ENCODE peak calls at places on chromosome 22, in four cellular contexts. P, L, D and M are unnamed samples.

GRCh38 chr22:36252754-36253522 is at the start of gene APOL1:
- DNase-seq in L (peak; percentile 69), P (no peak), D (no peak), M (no peak)

GRCh38 chr22:17808688-17809403 is 34.6 kb upstream of the BID start:
- DNase-seq in L (no peak), D (no peak), P (no peak), M (no peak)

GRCh38 chr22:42489000-42489399 is 30.6 kb downstream of the RRP7A start:
- DNase-seq in L (no peak), P (no peak), D (no peak), M (no peak)

GRCh38 chr22:37079668-37080171 is 28.2 kb downstream of the KCTD17 start:
- DNase-seq in L (peak; percentile 55), P (no peak), D (no peak), M (no peak)

GRCh38 chr22:44455151-44455962 is 42.7 kb downstream of the RTL6 start:
- DNase-seq in P (no peak), L (no peak), D (no peak), M (no peak)

GRCh38 chr22:20748820-20749428 is 25.0 kb upstream of the SERPIND1 start:
- DNase-seq in P (no peak), D (no peak), L (peak; percentile 16), M (no peak)

GRCh38 chr22:35458547-35459422 is 58.8 kb downstream of the MCM5 start:
- DNase-seq in P (no peak), D (no peak), L (no peak), M (no peak)

GRCh38 chr22:45101828-45102227 is 61.9 kb upstream of the NUP50 start:
- DNase-seq in L (peak; percentile 30), P (peak; percentile 59), D (no peak), M (peak; percentile 41)

GRCh38 chr22:33431300-33431699 is 373.1 kb upstream of the SYN3 start:
- DNase-seq in L (no peak), P (no peak), D (no peak), M (no peak)

GRCh38 chr22:41237707-41238569 is 2.8 kb downstream of the CHADL start:
- DNase-seq in L (peak; percentile 31), P (peak; percentile 57), D (no peak), M (no peak)

GRCh38 chr22:30044369-30044768 is 35.9 kb upstream of the HORMAD2 start:
- DNase-seq in L (peak; percentile 92), P (no peak), D (peak; percentile 79), M (peak; percentile 48)

GRCh38 chr22:37912171-37912570 is 6.1 kb downstream of the MICALL1 start:
- DNase-seq in D (no peak), L (no peak), P (no peak), M (no peak)

GRCh38 chr22:17853066-17853465 is 78.8 kb upstream of the BID start:
- DNase-seq in L (no peak), D (no peak), P (no peak), M (no peak)

GRCh38 chr22:36447634-36448033 is 33.8 kb downstream of the TXN2 start:
- DNase-seq in D (no peak), L (no peak), P (no peak), M (no peak)

GRCh38 chr22:47281126-47282106 is 519.0 kb downstream of the TBC1D22A start:
- DNase-seq in L (no peak), P (no peak), D (no peak), M (no peak)

GRCh38 chr22:43114958-43115357 is 4.4 kb downstream of the BIK start:
- DNase-seq in D (no peak), L (no peak), P (no peak), M (no peak)

GRCh38 chr22:20857247-20857643 is 1.4 kb downstream of the PI4KA start:
- DNase-seq in L (no peak), P (no peak), D (no peak), M (no peak)

GRCh38 chr22:32181043-32181442 is 21.9 kb upstream of the C22orf42 start:
- DNase-seq in P (no peak), D (no peak), L (no peak), M (no peak)

GRCh38 chr22:37288521-37288920 is 6.2 kb downstream of the CYTH4 start:
- DNase-seq in D (no peak), L (no peak), P (no peak), M (no peak)

GRCh38 chr22:47071078-47071811 is 308.8 kb downstream of the TBC1D22A start:
- DNase-seq in L (peak; percentile 12), D (no peak), P (no peak), M (no peak)

GRCh38 chr22:20486229-20486628 is 9.4 kb downstream of the KLHL22 start:
- DNase-seq in L (no peak), P (no peak), D (no peak), M (no peak)

GRCh38 chr22:45478108-45478771 is 24.4 kb upstream of the FBLN1 start:
- DNase-seq in L (no peak), P (no peak), D (peak; percentile 96), M (peak; percentile 64)

GRCh38 chr22:21726650-21727049 is 8.9 kb downstream of the YPEL1 start:
- DNase-seq in D (no peak), P (no peak), L (no peak), M (no peak)

GRCh38 chr22:47177334-47177815 is 414.9 kb downstream of the TBC1D22A start:
- DNase-seq in L (no peak), D (no peak), P (no peak), M (no peak)